ENCODE peak calls at places on chromosomes 16 and 17, in five cellular contexts. J is EH; Q is astrocyte of the spinal cord; O is activated CD4-positive, CD25-positive, alpha-beta regulatory T cell treated with anti-CD3 and anti-CD28 coated beads, Interleukin-2, amount 50 U/mL, for 16 hours; H is stimulated activated CD4-positive, alpha-beta T cell treated with anti-CD3 and anti-CD28 coated beads, TNF-alpha, amount 100 ng/mL, for 24 hours. S is an unnamed sample.

GRCh38 chr17:48520631-48521045 is 10.2 kb downstream of the HOXB1 start:
- DNase-seq in Q (peak), O (no peak), J (peak), H (no peak), S (no peak)

GRCh38 chr17:73757324-73757942 is 113.2 kb upstream of the SDK2 start:
- DNase-seq in J (no peak), H (no peak), Q (no peak), O (no peak), S (no peak)

GRCh38 chr16:85612801-85613608 is at the start of gene GSE1:
- DNase-seq in Q (peak), H (peak), O (no peak), J (peak), S (peak)

GRCh38 chr16:88576307-88576706 is 6.1 kb downstream of the ZC3H18 start:
- DNase-seq in Q (no peak), O (no peak), J (no peak), H (no peak), S (no peak)

GRCh38 chr17:29567362-29568330 is 809 bp upstream of the ABHD15 start:
- DNase-seq in J (peak), Q (peak), H (peak), O (peak), S (peak)

GRCh38 chr17:82407255-82407654 is 10.9 kb upstream of the HEXD start:
- DNase-seq in H (no peak), Q (peak), J (no peak), O (no peak), S (peak)

GRCh38 chr17:48134912-48135480 is 27.4 kb downstream of the SNX11 start:
- DNase-seq in H (no peak), J (peak), Q (no peak), O (no peak), S (no peak)

GRCh38 chr16:15518412-15519351 is 84.3 kb downstream of the BMERB1 start:
- DNase-seq in Q (peak), J (peak), H (no peak), O (no peak), S (peak)

GRCh38 chr17:81349397-81350319 is 45.6 kb upstream of the BAHCC1 start:
- DNase-seq in O (no peak), Q (no peak), J (peak), H (no peak), S (no peak)

GRCh38 chr17:39632153-39632941 is 4.6 kb upstream of the STARD3 start:
- DNase-seq in Q (no peak), J (no peak), H (no peak), O (no peak), S (no peak)

GRCh38 chr17:79738643-79739042 is 7.9 kb downstream of the ENPP7 start:
- DNase-seq in Q (no peak), O (no peak), J (no peak), H (no peak), S (no peak)

GRCh38 chr16:56451753-56452689 is 667 bp downstream of the OGFOD1 start:
- DNase-seq in J (peak), H (no peak), Q (peak), O (no peak), S (peak)

GRCh38 chr16:86363057-86363490 is 147.3 kb upstream of the FOXF1 start:
- DNase-seq in J (peak), O (no peak), H (no peak), Q (peak), S (no peak)

GRCh38 chr16:47045459-47045858 is 72.0 kb upstream of the DNAJA2 start:
- DNase-seq in H (no peak), J (peak), Q (no peak), O (no peak), S (no peak)

GRCh38 chr16:239948-240277 is 5.3 kb downstream of the FAM234A start:
- DNase-seq in O (no peak), H (no peak), J (peak), Q (no peak), S (no peak)

GRCh38 chr17:49197346-49197998 is 12.9 kb downstream of the GNGT2 start:
- DNase-seq in Q (no peak), J (peak), O (no peak), H (no peak), S (no peak)

GRCh38 chr17:28426081-28426519 is 20.1 kb upstream of the SLC46A1 start:
- DNase-seq in Q (no peak), J (no peak), H (no peak), O (no peak), S (no peak)

GRCh38 chr17:34306466-34306865 is 12.8 kb upstream of the CCL8 start:
- DNase-seq in J (peak), Q (peak), O (no peak), H (no peak), S (no peak)

GRCh38 chr16:11586856-11587642 is at the start of gene LITAF:
- DNase-seq in O (no peak), J (peak), H (no peak), Q (no peak), S (peak)

GRCh38 chr17:66523378-66524174 is 221.2 kb downstream of the PRKCA start:
- DNase-seq in J (peak), H (no peak), O (no peak), Q (no peak), S (no peak)

GRCh38 chr17:70552230-70552981 is 383.1 kb downstream of the KCNJ2 start:
- DNase-seq in O (no peak), Q (peak), H (no peak), J (peak), S (no peak)

GRCh38 chr16:22120440-22120839 is 28.1 kb downstream of the VWA3A start:
- DNase-seq in O (no peak), Q (no peak), J (no peak), H (no peak), S (no peak)

GRCh38 chr17:4540224-4541040 is 14.8 kb downstream of the MYBBP1A start:
- DNase-seq in O (no peak), J (no peak), H (no peak), Q (no peak), S (no peak)

S was measured in psoas muscle.